ENCODE peak calls at places on chromosomes 16 and 17, in four cellular contexts. I is IMR-90, H is PC-9, M is neural progenitor cell. W is an unnamed sample.

GRCh38 chr16:46620265-46621005 is 744 bp downstream of the SHCBP1 start:
- DNase-seq in I (no peak), H (no peak), M (no peak), W (no peak)

GRCh38 chr17:57869599-57870282 is 19.9 kb upstream of the MRPS23 start:
- DNase-seq in I (peak), H (no peak), M (no peak), W (no peak)

GRCh38 chr17:27793168-27793905 is 7.0 kb downstream of the NOS2 start:
- DNase-seq in I (no peak), H (no peak), M (peak), W (no peak)

GRCh38 chr17:80475949-80476876 is at the start of gene NPTX1:
- DNase-seq in I (no peak), H (peak), M (peak), W (no peak)

GRCh38 chr16:31202402-31203385 is at the start of gene PYCARD:
- DNase-seq in I (peak), H (peak), M (peak), W (no peak)

GRCh38 chr17:28916302-28916934 is 13.5 kb upstream of the DHRS13 start:
- DNase-seq in I (peak), H (peak), M (peak), W (no peak)

GRCh38 chr17:29927546-29927945 is 2.5 kb downstream of the SSH2 start:
- DNase-seq in I (no peak), H (no peak), M (no peak), W (no peak)

GRCh38 chr17:45364531-45365390 is 47.9 kb upstream of the MAP3K14 start:
- DNase-seq in I (peak), H (no peak), M (peak), W (no peak)

GRCh38 chr17:68184141-68184571 is 63.7 kb upstream of the AMZ2 start:
- DNase-seq in I (no peak), H (peak), M (peak), W (no peak)

GRCh38 chr16:4404967-4405696 is 11.3 kb downstream of the CORO7 start:
- DNase-seq in I (no peak), H (no peak), M (no peak), W (no peak)

GRCh38 chr17:61209524-61209923 is 190.1 kb upstream of the TBX2 start:
- DNase-seq in I (no peak), H (no peak), M (peak), W (no peak)

GRCh38 chr16:1923299-1924034 is 5.3 kb upstream of the HS3ST6 start:
- DNase-seq in I (no peak), H (peak), M (peak), W (no peak)

GRCh38 chr16:3879258-3879886 is 1.1 kb downstream of the CREBBP start:
- DNase-seq in I (no peak), H (no peak), M (peak), W (peak)

GRCh38 chr16:87806608-87807546 is 41.1 kb upstream of the KLHDC4 start:
- DNase-seq in I (peak), H (peak), M (no peak), W (no peak)

GRCh38 chr17:29828676-29829291 is 101.2 kb downstream of the SSH2 start:
- DNase-seq in I (no peak), H (no peak), M (no peak), W (no peak)

GRCh38 chr17:37829446-37830142 is 84.7 kb upstream of the HNF1B start:
- DNase-seq in I (no peak), H (no peak), M (no peak), W (no peak)

GRCh38 chr16:46899443-46900143 is 15.4 kb downstream of the GPT2 start:
- DNase-seq in I (peak), H (no peak), M (no peak), W (no peak)

GRCh38 chr17:10881959-10882358 is 44.1 kb upstream of the PIRT start:
- DNase-seq in I (no peak), H (no peak), M (no peak), W (no peak)

GRCh38 chr17:41777579-41778188 is 8.8 kb downstream of the JUP start:
- DNase-seq in I (peak), H (peak), M (no peak), W (no peak)

GRCh38 chr17:7781467-7781866 is 52.5 kb upstream of the KDM6B start:
- DNase-seq in I (no peak), H (no peak), M (no peak), W (no peak)

GRCh38 chr17:4576729-4577322 is 7.5 kb upstream of the SMTNL2 start:
- DNase-seq in I (no peak), H (no peak), M (peak), W (no peak)

GRCh38 chr17:65523411-65523810 is 38.0 kb downstream of the AXIN2 start:
- DNase-seq in I (peak), H (no peak), M (no peak), W (no peak)

GRCh38 chr16:2033057-2033911 is 6.6 kb downstream of the NHERF2 start:
- DNase-seq in I (peak), H (peak), M (peak), W (peak)

GRCh38 chr17:65122836-65123756 is 14.1 kb upstream of the RGS9 start:
- DNase-seq in I (peak), H (peak), M (peak), W (peak)

GRCh38 chr17:36182176-36183000 is 6.0 kb upstream of the TBC1D3B start:
- DNase-seq in I (no peak), H (no peak), M (peak), W (no peak)

GRCh38 chr16:88593489-88593888 is 23.3 kb downstream of the ZC3H18 start:
- DNase-seq in I (no peak), H (no peak), M (no peak), W (no peak)

GRCh38 chr16:2121853-2122252 is 13.8 kb downstream of the PKD1 start:
- DNase-seq in I (no peak), H (no peak), M (no peak), W (no peak)

GRCh38 chr16:31128711-31129567 is 6.6 kb downstream of the PRSS8 start:
- DNase-seq in I (no peak), H (peak), M (no peak), W (no peak)

GRCh38 chr17:76751416-76751993 is 13.6 kb downstream of the MFSD11 start:
- DNase-seq in I (no peak), H (no peak), M (no peak), W (no peak)

GRCh38 chr16:1989826-1990335 is at the start of gene SYNGR3:
- DNase-seq in I (no peak), H (no peak), M (peak), W (no peak)

GRCh38 chr17:70119961-70120360 is 44.9 kb downstream of the KCNJ16 start:
- DNase-seq in I (no peak), H (no peak), M (no peak), W (no peak)

GRCh38 chr17:33725675-33726271 is 432.7 kb upstream of the ASIC2 start:
- DNase-seq in I (peak), H (peak), M (peak), W (peak)

GRCh38 chr16:4339909-4340308 is 11.2 kb downstream of the PAM16 start:
- DNase-seq in I (peak), H (no peak), M (no peak), W (no peak)

GRCh38 chr17:50589112-50589712 is 28.7 kb downstream of the CACNA1G start:
- DNase-seq in I (peak), H (no peak), M (no peak), W (no peak)

GRCh38 chr16:19829844-19830703 is 54.6 kb downstream of the GPRC5B start:
- DNase-seq in I (no peak), H (no peak), M (no peak), W (no peak)

GRCh38 chr16:57265850-57266530 is 18.5 kb downstream of the PLLP start:
- DNase-seq in I (no peak), H (peak), M (peak), W (peak)

GRCh38 chr17:61568219-61569072 is 22.6 kb downstream of the NACA2 start:
- DNase-seq in I (no peak), H (peak), M (no peak), W (no peak)

GRCh38 chr17:76193616-76194015 is 46.7 kb downstream of the RNF157 start:
- DNase-seq in I (no peak), H (no peak), M (peak), W (no peak)

DNA sequence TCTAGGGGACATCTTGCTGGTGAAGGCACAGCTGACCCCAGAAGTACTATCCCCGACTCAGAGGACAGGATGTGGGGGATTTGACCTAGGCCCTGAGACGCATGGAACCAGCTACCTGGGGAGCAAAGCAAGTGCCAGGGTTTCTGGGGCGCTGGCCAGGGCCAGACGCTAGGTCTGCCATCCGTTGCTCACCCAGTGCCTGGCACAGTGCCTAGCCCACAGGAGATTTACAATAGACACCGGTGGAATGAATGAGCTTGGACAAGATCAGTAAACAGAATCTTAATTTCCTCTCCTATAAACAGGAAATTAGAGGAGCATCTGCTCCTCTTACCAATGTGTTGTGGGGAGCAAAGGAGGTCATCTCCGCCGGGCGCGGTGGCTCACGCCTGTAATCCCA is 5.0 kb downstream of the RPRML start:
- DNase-seq in I (no peak), H (no peak), M (no peak), W (no peak)
- H3K27ac ChIP-seq in I (no peak), H (no peak), M (no peak), W (no peak)

DNA sequence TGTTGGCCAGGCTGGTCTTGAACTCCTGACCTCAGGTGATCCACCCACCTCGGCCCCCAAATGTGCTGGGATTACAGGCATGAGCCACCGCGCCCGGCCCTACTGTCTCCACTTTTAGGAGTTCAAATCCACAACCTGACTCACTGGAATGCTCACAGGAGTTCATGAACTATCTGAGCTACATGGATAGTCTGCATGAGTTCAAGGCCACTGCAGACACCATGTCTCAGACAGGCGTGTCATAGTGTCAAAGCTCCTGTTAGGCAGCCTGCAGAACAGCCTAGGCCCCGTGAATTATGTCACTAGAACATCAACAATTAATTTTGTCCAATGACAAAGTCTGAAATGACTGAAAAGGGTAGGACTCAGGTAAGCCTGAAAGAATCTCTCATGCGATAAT is 38.3 kb upstream of the NDRG4 start:
- DNase-seq in I (no peak), H (no peak), M (no peak), W (no peak)
- H3K27ac ChIP-seq in I (no peak), H (peak), M (no peak), W (no peak)

DNA sequence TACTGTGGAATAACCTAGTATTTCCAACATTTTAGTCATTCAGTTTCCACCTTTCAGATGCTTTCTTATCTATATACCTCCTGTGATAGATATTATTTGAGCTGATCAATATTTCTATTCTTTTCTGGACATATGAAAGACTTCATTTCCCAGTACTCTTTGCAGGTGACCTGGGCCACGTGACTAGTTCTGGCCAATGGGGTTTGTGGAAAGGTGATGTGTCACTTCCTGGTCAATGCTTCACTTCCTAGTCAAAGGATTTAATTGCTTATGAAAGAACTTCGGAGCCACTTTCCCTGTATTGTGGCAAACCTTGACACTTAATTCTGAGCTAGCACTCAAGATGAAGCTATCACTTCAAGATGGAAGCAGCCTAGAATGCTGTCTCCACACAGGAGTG is 248.9 kb upstream of the FOXF1 start:
- DNase-seq in I (peak), H (peak), M (no peak), W (no peak)
- H3K27ac ChIP-seq in I (no peak), H (no peak), M (no peak), W (no peak)

DNA sequence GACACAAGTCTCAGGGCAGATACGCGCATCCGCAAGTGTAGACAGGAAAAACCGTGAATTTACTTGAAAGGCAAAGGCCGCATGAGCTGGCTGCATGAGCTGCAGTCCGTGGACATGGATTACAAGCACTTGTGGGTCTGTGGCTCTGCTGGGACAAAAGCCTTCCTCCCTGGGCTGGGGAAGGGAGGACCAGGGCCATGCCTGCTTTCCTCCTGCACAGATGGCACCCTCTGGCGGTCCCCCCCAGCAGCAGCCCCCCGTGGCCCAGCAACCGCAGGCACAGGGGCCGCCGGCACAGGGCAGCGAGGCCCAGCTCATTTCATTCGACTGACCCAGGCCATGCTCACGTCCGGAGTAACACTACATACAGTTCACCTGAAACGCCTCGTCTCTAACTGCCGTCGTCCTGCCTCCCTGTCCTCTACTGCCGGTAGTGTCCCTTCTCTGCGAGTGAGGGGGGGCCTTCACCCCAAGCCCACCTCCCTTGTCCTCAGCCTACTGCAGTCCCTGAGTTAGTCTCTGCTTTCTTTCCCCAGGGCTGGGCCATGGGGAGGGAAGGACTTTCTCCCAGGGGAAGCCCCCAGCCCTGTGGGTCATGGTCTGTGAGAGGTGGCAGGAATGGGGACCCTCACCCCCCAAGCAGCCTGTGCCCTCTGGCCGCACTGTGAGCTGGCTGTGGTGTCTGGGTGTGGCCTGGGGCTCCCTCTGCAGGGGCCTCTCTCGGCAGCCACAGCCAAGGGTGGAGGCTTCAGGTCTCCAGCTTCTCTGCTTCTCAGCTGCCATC is 1.7 kb upstream of the MRPL12 start:
- DNase-seq in I (no peak), H (no peak), M (no peak), W (no peak)
- H3K27ac ChIP-seq in I (no peak), H (no peak), M (no peak), W (no peak)

GRCh38 chr16:84605339-84605848 is 12.5 kb downstream of the COTL1 start:
- DNase-seq in I (no peak), H (no peak), M (no peak), W (no peak)
- H3K27ac ChIP-seq in I (no peak), H (no peak), M (peak), W (no peak)

DNA sequence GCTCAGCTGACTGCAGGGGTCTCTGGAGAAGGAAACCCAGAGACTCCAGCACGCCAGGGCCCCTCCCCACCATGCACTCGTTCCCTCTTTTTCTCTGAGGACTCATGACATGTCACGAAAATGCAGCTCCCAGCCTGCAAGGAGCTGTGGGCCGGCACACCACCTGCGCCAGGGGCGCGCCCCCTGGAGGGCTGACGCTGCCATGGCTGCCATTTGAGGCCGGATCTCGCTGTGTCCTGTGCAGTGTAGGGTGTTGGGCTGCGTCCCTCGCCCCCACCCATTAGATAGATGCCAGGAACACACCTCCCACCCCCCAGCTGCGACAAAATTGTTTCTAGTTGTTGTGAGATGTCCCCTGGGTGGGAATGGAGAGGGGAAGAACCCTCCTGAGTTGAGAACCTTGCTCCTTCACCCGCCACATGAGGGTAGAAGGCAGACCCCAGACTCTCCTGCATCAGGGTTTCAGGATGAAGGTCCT is 8.2 kb downstream of the SYNGR2 start:
- DNase-seq in I (peak), H (no peak), M (peak), W (peak)
- H3K27ac ChIP-seq in I (no peak), H (no peak), M (peak), W (peak)

GRCh38 chr17:8857919-8858318 is 9.6 kb downstream of the PIK3R6 start:
- DNase-seq in I (peak), H (no peak), M (no peak), W (no peak)

GRCh38 chr17:8859804-8860430 is 7.6 kb downstream of the PIK3R6 start:
- DNase-seq in I (no peak), H (no peak), M (peak), W (no peak)

GRCh38 chr17:8855477-8856204 is 11.8 kb downstream of the PIK3R6 start:
- DNase-seq in I (no peak), H (no peak), M (no peak), W (no peak)

GRCh38 chr17:8859029-8859803 is 8.3 kb downstream of the PIK3R6 start:
- DNase-seq in I (peak), H (no peak), M (no peak), W (no peak)

DNA sequence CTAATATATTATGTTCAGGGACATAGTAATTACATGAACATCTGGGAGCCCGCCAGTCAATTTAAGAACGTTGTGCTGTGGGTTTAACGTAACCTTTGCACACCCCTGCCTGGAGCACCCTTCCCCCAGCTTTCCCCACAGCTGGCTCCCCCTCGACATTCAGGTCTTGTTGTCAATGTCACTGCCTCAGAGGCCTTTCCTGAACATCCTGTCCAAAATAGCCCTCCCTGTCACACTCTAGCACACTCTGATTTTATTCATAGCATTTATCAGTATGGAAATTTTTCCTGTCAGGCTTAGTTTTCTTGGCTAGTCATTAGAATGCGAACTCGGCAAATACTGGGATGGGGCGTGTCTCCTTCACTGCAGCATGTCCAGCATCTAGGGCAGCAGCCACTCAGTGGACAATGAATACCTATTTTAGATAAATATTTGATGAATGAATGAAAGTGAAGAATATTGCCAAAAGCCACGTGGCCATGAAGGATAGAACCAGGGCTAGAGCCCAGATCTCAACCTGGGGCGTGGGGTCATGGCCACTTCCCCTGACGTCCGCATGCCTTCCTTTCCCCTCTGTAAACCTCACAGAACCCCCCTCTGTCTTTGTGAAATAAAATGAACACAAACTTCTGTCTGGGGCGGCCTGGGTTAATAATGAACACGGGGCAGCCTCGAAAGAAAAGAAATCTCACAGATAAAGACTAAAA is 10.5 kb downstream of the PIK3R6 start:
- DNase-seq in I (no peak), H (no peak), M (no peak), W (no peak)
- H3K27ac ChIP-seq in I (no peak), H (no peak), M (no peak), W (no peak)

GRCh38 chr17:74268554-74268953 is 5.5 kb upstream of the DNAI2 start:
- DNase-seq in I (no peak), H (peak), M (no peak), W (no peak)
- H3K27ac ChIP-seq in I (no peak), H (no peak), M (no peak), W (peak)

GRCh38 chr17:9370464-9370863 is 205.2 kb downstream of the STX8 start:
- DNase-seq in I (peak), H (no peak), M (no peak), W (no peak)
- H3K27ac ChIP-seq in I (no peak), H (no peak), M (no peak), W (no peak)